ENCODE peak calls at places on chromosomes 11 and 22, in six cellular contexts. One of them, this sample, is unnamed.

GRCh38 chr22:46340676-46341075 is 5.2 kb downstream of the TRMU start:
- DNase-seq in AG09319: no peak
- DNase-seq in activated naive CD8-positive, alpha-beta T cell treated with anti-CD3 and anti-CD28 coated beads for 36 hours: no peak
- DNase-seq in LoVo: no peak
- DNase-seq in effector memory CD8-positive, alpha-beta T cell: no peak
- DNase-seq in hypothalamus: no peak
- DNase-seq in this sample: no peak

GRCh38 chr22:30876925-30877553 is 91.5 kb downstream of the MORC2 start:
- DNase-seq in AG09319: no peak
- DNase-seq in activated naive CD8-positive, alpha-beta T cell treated with anti-CD3 and anti-CD28 coated beads for 36 hours: no peak
- DNase-seq in LoVo: no peak
- DNase-seq in effector memory CD8-positive, alpha-beta T cell: no peak
- DNase-seq in hypothalamus: no peak
- DNase-seq in this sample: peak; percentile 13

GRCh38 chr11:59573216-59573615 is 42.4 kb downstream of the OSBP start:
- DNase-seq in AG09319: peak; percentile 67
- DNase-seq in activated naive CD8-positive, alpha-beta T cell treated with anti-CD3 and anti-CD28 coated beads for 36 hours: no peak
- DNase-seq in LoVo: no peak
- DNase-seq in effector memory CD8-positive, alpha-beta T cell: no peak
- DNase-seq in hypothalamus: no peak
- DNase-seq in this sample: peak; percentile 76

GRCh38 chr11:9893474-9893873 is 229.6 kb downstream of the SWAP70 start:
- DNase-seq in AG09319: no peak
- DNase-seq in activated naive CD8-positive, alpha-beta T cell treated with anti-CD3 and anti-CD28 coated beads for 36 hours: no peak
- DNase-seq in LoVo: no peak
- DNase-seq in effector memory CD8-positive, alpha-beta T cell: no peak
- DNase-seq in hypothalamus: no peak
- DNase-seq in this sample: no peak

GRCh38 chr22:27692243-27692642 is 109.3 kb downstream of the MN1 start:
- DNase-seq in AG09319: no peak
- DNase-seq in activated naive CD8-positive, alpha-beta T cell treated with anti-CD3 and anti-CD28 coated beads for 36 hours: no peak
- DNase-seq in LoVo: no peak
- DNase-seq in effector memory CD8-positive, alpha-beta T cell: no peak
- DNase-seq in hypothalamus: no peak
- DNase-seq in this sample: no peak

GRCh38 chr11:12087075-12087775 is 23.2 kb upstream of the MICAL2 start:
- DNase-seq in AG09319: no peak
- DNase-seq in activated naive CD8-positive, alpha-beta T cell treated with anti-CD3 and anti-CD28 coated beads for 36 hours: peak; percentile 22
- DNase-seq in LoVo: peak; percentile 62
- DNase-seq in effector memory CD8-positive, alpha-beta T cell: peak; percentile 59
- DNase-seq in hypothalamus: no peak
- DNase-seq in this sample: no peak

GRCh38 chr22:38754247-38755154 is 1.3 kb downstream of the SUN2 start:
- DNase-seq in AG09319: no peak
- DNase-seq in activated naive CD8-positive, alpha-beta T cell treated with anti-CD3 and anti-CD28 coated beads for 36 hours: no peak
- DNase-seq in LoVo: no peak
- DNase-seq in effector memory CD8-positive, alpha-beta T cell: no peak
- DNase-seq in hypothalamus: peak; percentile 38
- DNase-seq in this sample: peak; percentile 39

GRCh38 chr22:17205432-17205831 is 13.8 kb downstream of the ADA2 start:
- DNase-seq in AG09319: no peak
- DNase-seq in activated naive CD8-positive, alpha-beta T cell treated with anti-CD3 and anti-CD28 coated beads for 36 hours: no peak
- DNase-seq in LoVo: no peak
- DNase-seq in effector memory CD8-positive, alpha-beta T cell: no peak
- DNase-seq in hypothalamus: no peak
- DNase-seq in this sample: no peak

GRCh38 chr11:11510939-11511338 is 110.9 kb downstream of the GALNT18 start:
- DNase-seq in AG09319: no peak
- DNase-seq in activated naive CD8-positive, alpha-beta T cell treated with anti-CD3 and anti-CD28 coated beads for 36 hours: no peak
- DNase-seq in LoVo: no peak
- DNase-seq in effector memory CD8-positive, alpha-beta T cell: no peak
- DNase-seq in hypothalamus: peak; percentile 41
- DNase-seq in this sample: no peak

GRCh38 chr22:26914786-26915185 is 257.4 kb downstream of the MIAT start:
- DNase-seq in AG09319: no peak
- DNase-seq in activated naive CD8-positive, alpha-beta T cell treated with anti-CD3 and anti-CD28 coated beads for 36 hours: no peak
- DNase-seq in LoVo: no peak
- DNase-seq in effector memory CD8-positive, alpha-beta T cell: no peak
- DNase-seq in hypothalamus: no peak
- DNase-seq in this sample: no peak

GRCh38 chr22:24945430-24945829 is 1.1 kb downstream of the LHFPL7 start:
- DNase-seq in AG09319: no peak
- DNase-seq in activated naive CD8-positive, alpha-beta T cell treated with anti-CD3 and anti-CD28 coated beads for 36 hours: no peak
- DNase-seq in LoVo: no peak
- DNase-seq in effector memory CD8-positive, alpha-beta T cell: no peak
- DNase-seq in hypothalamus: no peak
- DNase-seq in this sample: no peak

GRCh38 chr11:14411818-14412217 is 52.8 kb upstream of the RRAS2 start:
- DNase-seq in AG09319: peak; percentile 73
- DNase-seq in activated naive CD8-positive, alpha-beta T cell treated with anti-CD3 and anti-CD28 coated beads for 36 hours: no peak
- DNase-seq in LoVo: no peak
- DNase-seq in effector memory CD8-positive, alpha-beta T cell: no peak
- DNase-seq in hypothalamus: no peak
- DNase-seq in this sample: peak; percentile 89

GRCh38 chr11:10376061-10376460 is 71.2 kb downstream of the ADM start:
- DNase-seq in AG09319: peak; percentile 63
- DNase-seq in activated naive CD8-positive, alpha-beta T cell treated with anti-CD3 and anti-CD28 coated beads for 36 hours: no peak
- DNase-seq in LoVo: no peak
- DNase-seq in effector memory CD8-positive, alpha-beta T cell: no peak
- DNase-seq in hypothalamus: no peak
- DNase-seq in this sample: no peak

GRCh38 chr11:121418625-121419114 is 33.4 kb upstream of the SORL1 start:
- DNase-seq in AG09319: no peak
- DNase-seq in activated naive CD8-positive, alpha-beta T cell treated with anti-CD3 and anti-CD28 coated beads for 36 hours: peak; percentile 25
- DNase-seq in LoVo: no peak
- DNase-seq in effector memory CD8-positive, alpha-beta T cell: peak; percentile 44
- DNase-seq in hypothalamus: no peak
- DNase-seq in this sample: no peak

GRCh38 chr22:40406063-40406890 is 35.9 kb downstream of the SGSM3 start:
- DNase-seq in AG09319: no peak
- DNase-seq in activated naive CD8-positive, alpha-beta T cell treated with anti-CD3 and anti-CD28 coated beads for 36 hours: no peak
- DNase-seq in LoVo: no peak
- DNase-seq in effector memory CD8-positive, alpha-beta T cell: no peak
- DNase-seq in hypothalamus: no peak
- DNase-seq in this sample: no peak

GRCh38 chr11:122758361-122758760 is 79.9 kb upstream of the CRTAM start:
- DNase-seq in AG09319: no peak
- DNase-seq in activated naive CD8-positive, alpha-beta T cell treated with anti-CD3 and anti-CD28 coated beads for 36 hours: no peak
- DNase-seq in LoVo: no peak
- DNase-seq in effector memory CD8-positive, alpha-beta T cell: no peak
- DNase-seq in hypothalamus: no peak
- DNase-seq in this sample: no peak

GRCh38 chr22:40583058-40583741 is 53.3 kb downstream of the MRTFA start:
- DNase-seq in AG09319: no peak
- DNase-seq in activated naive CD8-positive, alpha-beta T cell treated with anti-CD3 and anti-CD28 coated beads for 36 hours: no peak
- DNase-seq in LoVo: no peak
- DNase-seq in effector memory CD8-positive, alpha-beta T cell: no peak
- DNase-seq in hypothalamus: no peak
- DNase-seq in this sample: no peak

GRCh38 chr11:62909107-62909894 is 11.9 kb downstream of the CHRM1 start:
- DNase-seq in AG09319: no peak
- DNase-seq in activated naive CD8-positive, alpha-beta T cell treated with anti-CD3 and anti-CD28 coated beads for 36 hours: peak; percentile 44
- DNase-seq in LoVo: peak; percentile 32
- DNase-seq in effector memory CD8-positive, alpha-beta T cell: no peak
- DNase-seq in hypothalamus: peak; percentile 42
- DNase-seq in this sample: peak; percentile 54

GRCh38 chr11:289706-290620 is 1.0 kb downstream of the PGGHG start:
- DNase-seq in AG09319: no peak
- DNase-seq in activated naive CD8-positive, alpha-beta T cell treated with anti-CD3 and anti-CD28 coated beads for 36 hours: peak; percentile 44
- DNase-seq in LoVo: no peak
- DNase-seq in effector memory CD8-positive, alpha-beta T cell: no peak
- DNase-seq in hypothalamus: no peak
- DNase-seq in this sample: no peak

GRCh38 chr22:34324763-34325162 is 404.5 kb upstream of the LARGE1 start:
- DNase-seq in AG09319: no peak
- DNase-seq in activated naive CD8-positive, alpha-beta T cell treated with anti-CD3 and anti-CD28 coated beads for 36 hours: no peak
- DNase-seq in LoVo: no peak
- DNase-seq in effector memory CD8-positive, alpha-beta T cell: no peak
- DNase-seq in hypothalamus: no peak
- DNase-seq in this sample: no peak

GRCh38 chr11:13278620-13279486 is 1.3 kb downstream of the BMAL1 start:
- DNase-seq in AG09319: no peak
- DNase-seq in activated naive CD8-positive, alpha-beta T cell treated with anti-CD3 and anti-CD28 coated beads for 36 hours: peak; percentile 22
- DNase-seq in LoVo: no peak
- DNase-seq in effector memory CD8-positive, alpha-beta T cell: no peak
- DNase-seq in hypothalamus: no peak
- DNase-seq in this sample: no peak

GRCh38 chr11:111977141-111978027 is 40.2 kb downstream of the DIXDC1 start:
- DNase-seq in AG09319: no peak
- DNase-seq in activated naive CD8-positive, alpha-beta T cell treated with anti-CD3 and anti-CD28 coated beads for 36 hours: peak; percentile 29
- DNase-seq in LoVo: no peak
- DNase-seq in effector memory CD8-positive, alpha-beta T cell: no peak
- DNase-seq in hypothalamus: peak; percentile 64
- DNase-seq in this sample: no peak

GRCh38 chr22:36204001-36204640 is 2.5 kb upstream of the APOL4 start:
- DNase-seq in AG09319: no peak
- DNase-seq in activated naive CD8-positive, alpha-beta T cell treated with anti-CD3 and anti-CD28 coated beads for 36 hours: no peak
- DNase-seq in LoVo: no peak
- DNase-seq in effector memory CD8-positive, alpha-beta T cell: no peak
- DNase-seq in hypothalamus: no peak
- DNase-seq in this sample: no peak

GRCh38 chr11:123228489-123229163 is 33.6 kb upstream of the CLMP start:
- DNase-seq in AG09319: no peak
- DNase-seq in activated naive CD8-positive, alpha-beta T cell treated with anti-CD3 and anti-CD28 coated beads for 36 hours: no peak
- DNase-seq in LoVo: no peak
- DNase-seq in effector memory CD8-positive, alpha-beta T cell: no peak
- DNase-seq in hypothalamus: no peak
- DNase-seq in this sample: no peak

GRCh38 chr11:1123970-1124369 is 33.8 kb upstream of the MUC5AC start:
- DNase-seq in AG09319: no peak
- DNase-seq in activated naive CD8-positive, alpha-beta T cell treated with anti-CD3 and anti-CD28 coated beads for 36 hours: no peak
- DNase-seq in LoVo: no peak
- DNase-seq in effector memory CD8-positive, alpha-beta T cell: no peak
- DNase-seq in hypothalamus: no peak
- DNase-seq in this sample: no peak

GRCh38 chr11:45538363-45538762 is 127.1 kb downstream of the CHST1 start:
- DNase-seq in AG09319: no peak
- DNase-seq in activated naive CD8-positive, alpha-beta T cell treated with anti-CD3 and anti-CD28 coated beads for 36 hours: no peak
- DNase-seq in LoVo: no peak
- DNase-seq in effector memory CD8-positive, alpha-beta T cell: no peak
- DNase-seq in hypothalamus: no peak
- DNase-seq in this sample: no peak

GRCh38 chr22:19823638-19824196 is 31.0 kb downstream of the GNB1L start:
- DNase-seq in AG09319: no peak
- DNase-seq in activated naive CD8-positive, alpha-beta T cell treated with anti-CD3 and anti-CD28 coated beads for 36 hours: no peak
- DNase-seq in LoVo: no peak
- DNase-seq in effector memory CD8-positive, alpha-beta T cell: no peak
- DNase-seq in hypothalamus: no peak
- DNase-seq in this sample: no peak

GRCh38 chr11:2924381-2924780 is 4.8 kb downstream of the PHLDA2 start:
- DNase-seq in AG09319: no peak
- DNase-seq in activated naive CD8-positive, alpha-beta T cell treated with anti-CD3 and anti-CD28 coated beads for 36 hours: no peak
- DNase-seq in LoVo: peak; percentile 65
- DNase-seq in effector memory CD8-positive, alpha-beta T cell: no peak
- DNase-seq in hypothalamus: no peak
- DNase-seq in this sample: no peak

GRCh38 chr11:16392646-16393045 is 36.3 kb upstream of the SOX6 start:
- DNase-seq in AG09319: no peak
- DNase-seq in activated naive CD8-positive, alpha-beta T cell treated with anti-CD3 and anti-CD28 coated beads for 36 hours: no peak
- DNase-seq in LoVo: no peak
- DNase-seq in effector memory CD8-positive, alpha-beta T cell: no peak
- DNase-seq in hypothalamus: no peak
- DNase-seq in this sample: no peak

GRCh38 chr11:86148339-86148738 is 79.5 kb upstream of the PICALM start:
- DNase-seq in AG09319: no peak
- DNase-seq in activated naive CD8-positive, alpha-beta T cell treated with anti-CD3 and anti-CD28 coated beads for 36 hours: no peak
- DNase-seq in LoVo: no peak
- DNase-seq in effector memory CD8-positive, alpha-beta T cell: no peak
- DNase-seq in hypothalamus: no peak
- DNase-seq in this sample: no peak

GRCh38 chr11:3950996-3951662 is 95.7 kb downstream of the STIM1 start:
- DNase-seq in AG09319: no peak
- DNase-seq in activated naive CD8-positive, alpha-beta T cell treated with anti-CD3 and anti-CD28 coated beads for 36 hours: no peak
- DNase-seq in LoVo: no peak
- DNase-seq in effector memory CD8-positive, alpha-beta T cell: no peak
- DNase-seq in hypothalamus: no peak
- DNase-seq in this sample: peak; percentile 59

GRCh38 chr11:17985517-17985916 is 27.3 kb downstream of the SERGEF start:
- DNase-seq in AG09319: no peak
- DNase-seq in activated naive CD8-positive, alpha-beta T cell treated with anti-CD3 and anti-CD28 coated beads for 36 hours: no peak
- DNase-seq in LoVo: peak; percentile 14
- DNase-seq in effector memory CD8-positive, alpha-beta T cell: no peak
- DNase-seq in hypothalamus: no peak
- DNase-seq in this sample: peak; percentile 12